ENCODE peak calls at places on chromosomes 7 and 10, in five cellular contexts. E is H9; D is heart right ventricle; R is CD8-positive, alpha-beta memory T cell; Q is MM.1S. M is an unnamed sample. For H3K4me1, the result is how much of the 10 kb centered on the place peaks cover.

GRCh38 chr7:128963327-128963757 is 25.6 kb downstream of the IRF5 start:
- DNase-seq in E (no peak), D (no peak), R (no peak), Q (peak), M (no peak)

GRCh38 chr7:110407706-110408105 is 683.2 kb upstream of the LRRN3 start:
- DNase-seq in E (no peak), D (no peak), R (no peak), Q (no peak), M (no peak)

GRCh38 chr7:139358541-139359365 is 941 bp upstream of the LUC7L2 start:
- DNase-seq in E (no peak), D (no peak), R (peak), Q (peak), M (no peak)

GRCh38 chr10:73110345-73110849 is at the start of gene NUDT13:
- DNase-seq in E (peak), D (peak), R (no peak), Q (peak), M (peak)

GRCh38 chr7:85908051-85908450 is 721.2 kb upstream of the SEMA3D start:
- DNase-seq in E (no peak), D (no peak), R (no peak), Q (no peak), M (no peak)

GRCh38 chr7:42151309-42151708 is 85.7 kb downstream of the GLI3 start:
- DNase-seq in E (no peak), D (peak), R (no peak), Q (no peak), M (no peak)

GRCh38 chr10:97825020-97825739 is 24.5 kb upstream of the GOLGA7B start:
- DNase-seq in E (no peak), D (no peak), R (no peak), Q (no peak), M (no peak)

GRCh38 chr10:60817135-60817805 is 39.0 kb downstream of the CDK1 start:
- DNase-seq in E (no peak), D (no peak), R (no peak), Q (peak), M (no peak)

GRCh38 chr10:7610651-7611389 is 55.9 kb downstream of the ITIH5 start:
- DNase-seq in E (no peak), D (no peak), R (no peak), Q (no peak), M (no peak)

GRCh38 chr10:68099736-68100135 is 9.6 kb upstream of the MYPN start:
- DNase-seq in E (no peak), D (no peak), R (no peak), Q (no peak), M (no peak)

GRCh38 chr10:72889391-72889831 is 4.1 kb upstream of the OIT3 start:
- DNase-seq in E (no peak), D (no peak), R (no peak), Q (no peak), M (no peak)

GRCh38 chr7:36088966-36089365 is 64.1 kb upstream of the EEPD1 start:
- DNase-seq in E (no peak), D (no peak), R (no peak), Q (no peak), M (no peak)

GRCh38 chr7:104980440-104980839 is 33.6 kb upstream of the KMT2E start:
- DNase-seq in E (no peak), D (no peak), R (no peak), Q (no peak), M (no peak)

GRCh38 chr7:90726120-90726519 is 130.0 kb downstream of the CDK14 start:
- DNase-seq in E (no peak), D (no peak), R (no peak), Q (peak), M (no peak)

GRCh38 chr10:70477661-70478162 is 855 bp upstream of the PALD1 start:
- DNase-seq in E (no peak), D (no peak), R (peak), Q (peak), M (no peak)

GRCh38 chr10:73744690-73744994 is 470 bp downstream of the SEC24C start:
- DNase-seq in E (no peak), D (no peak), R (no peak), Q (peak), M (no peak)

GRCh38 chr10:97844672-97845071 is 5.0 kb upstream of the GOLGA7B start:
- DNase-seq in E (no peak), D (no peak), R (no peak), Q (no peak), M (no peak)

GRCh38 chr7:148242271-148242801 is 348.2 kb upstream of the C7orf33 start:
- DNase-seq in E (peak), D (peak), R (no peak), Q (peak), M (no peak)

GRCh38 chr7:109044691-109045090 is 475.0 kb downstream of the DNAJB9 start:
- DNase-seq in E (no peak), D (no peak), R (no peak), Q (no peak), M (no peak)

GRCh38 chr10:79331709-79332108 is 15.6 kb upstream of the PPIF start:
- DNase-seq in E (no peak), D (peak), R (peak), Q (no peak), M (peak)

GRCh38 chr10:48224979-48225560 is 49.4 kb downstream of the FRMPD2 start:
- DNase-seq in E (peak), D (no peak), R (no peak), Q (no peak), M (no peak)

GRCh38 chr7:45089314-45089891 is 634 bp upstream of the NACAD start:
- DNase-seq in E (peak), D (peak), R (peak), Q (no peak), M (peak)

GRCh38 chr10:25875555-25876165 is 58.4 kb upstream of the MYO3A start:
- DNase-seq in E (peak), D (peak), R (peak), Q (peak), M (peak)

GRCh38 chr7:155363852-155364600 is 66.3 kb downstream of the INSIG1 start:
- DNase-seq in E (no peak), D (no peak), R (peak), Q (peak), M (no peak)

GRCh38 chr7:2107386-2108085 is 125.2 kb downstream of the MAD1L1 start:
- DNase-seq in E (no peak), D (no peak), R (no peak), Q (no peak), M (no peak)

GRCh38 chr10:83724471-83725241 is 414.7 kb upstream of the GHITM start:
- DNase-seq in E (no peak), D (no peak), R (no peak), Q (peak), M (no peak)

GRCh38 chr10:30186371-30186875 is 127.0 kb upstream of the JCAD start:
- DNase-seq in E (no peak), D (peak), R (no peak), Q (peak), M (no peak)

GRCh38 chr10:100654835-100655759 is 90.3 kb upstream of the PAX2 start:
- DNase-seq in E (peak), D (no peak), R (no peak), Q (no peak), M (no peak)

GRCh38 chr7:2082357-2083038 is 150.2 kb downstream of the MAD1L1 start:
- DNase-seq in E (no peak), D (no peak), R (no peak), Q (no peak), M (no peak)

GRCh38 chr7:42495251-42495650 is 258.2 kb upstream of the GLI3 start:
- DNase-seq in E (no peak), D (no peak), R (no peak), Q (no peak), M (no peak)

GRCh38 chr10:5532618-5533097 is 7.9 kb downstream of the CALML3 start:
- DNase-seq in E (no peak), D (no peak), R (no peak), Q (no peak), M (no peak)

GRCh38 chr10:72274730-72275350 is 1.1 kb downstream of the DDIT4 start:
- DNase-seq in E (peak), D (peak), R (peak), Q (peak), M (peak)

GRCh38 chr7:110003827-110004226 is 1087.1 kb upstream of the LRRN3 start:
- DNase-seq in E (no peak), D (no peak), R (no peak), Q (no peak), M (no peak)

GRCh38 chr10:77869626-77870420 is 56.7 kb downstream of the DLG5 start:
- DNase-seq in E (no peak), D (no peak), R (no peak), Q (no peak), M (no peak)

GRCh38 chr10:7192831-7193348 is 217.9 kb downstream of the SFMBT2 start:
- DNase-seq in E (no peak), D (no peak), R (peak), Q (no peak), M (no peak)

GRCh38 chr10:21202766-21203457 is 305.8 kb upstream of the NEBL start:
- DNase-seq in E (no peak), D (no peak), R (no peak), Q (no peak), M (no peak)

GRCh38 chr10:47277352-47278151 is 22.4 kb upstream of the GDF10 start:
- DNase-seq in E (no peak), D (no peak), R (peak), Q (no peak), M (no peak)

GRCh38 chr10:114271779-114272167 is 32.7 kb downstream of the VWA2 start:
- DNase-seq in E (no peak), D (peak), R (no peak), Q (no peak), M (peak)

GRCh38 chr7:120486164-120486563 is 213.2 kb downstream of the KCND2 start:
- DNase-seq in E (no peak), D (no peak), R (no peak), Q (no peak), M (no peak)

DNA sequence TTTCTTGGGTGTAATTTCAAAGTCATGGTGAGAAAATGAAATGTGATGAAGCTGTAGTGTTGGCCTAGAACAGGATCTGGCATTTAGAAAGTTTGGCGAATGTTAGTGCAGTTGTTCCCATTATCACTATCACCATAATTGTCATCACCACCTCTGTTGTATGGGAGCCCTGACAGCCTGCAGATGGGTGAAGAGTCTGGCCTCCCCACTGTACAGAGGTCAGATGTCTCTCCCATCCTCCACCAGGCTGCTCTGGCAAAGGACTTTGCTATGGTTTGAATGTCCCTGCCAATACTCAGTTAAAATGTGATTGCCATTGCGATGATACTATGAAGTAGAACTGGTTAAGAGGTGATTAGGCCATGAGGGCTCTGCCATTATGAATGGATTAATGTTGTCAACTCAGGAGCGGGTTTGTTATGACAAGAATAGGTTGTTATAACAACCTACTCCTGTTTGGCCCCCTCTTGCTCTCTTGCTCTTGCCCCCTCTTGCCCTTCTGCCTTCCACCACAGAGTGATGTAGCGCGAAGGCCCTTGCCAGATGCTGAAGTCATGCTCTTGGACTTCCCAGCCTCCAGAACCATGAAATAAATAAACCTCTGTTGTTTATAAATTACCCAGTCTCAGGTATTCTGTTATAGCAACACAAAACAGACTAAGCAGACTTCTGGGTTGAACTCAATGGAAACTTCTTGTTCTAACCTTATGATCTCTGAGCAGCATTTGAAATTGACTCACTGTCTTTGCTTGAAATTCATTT is 90.0 kb downstream of the GRK5 start:
- DNase-seq in E (no peak), D (no peak), R (no peak), Q (no peak), M (peak)
- H3K27ac ChIP-seq in E (no peak), D (no peak), R (no peak), Q (no peak), M (peak)

GRCh38 chr7:102466097-102466496 is 1.3 kb downstream of the LRWD1 start:
- DNase-seq in E (no peak), D (no peak), R (peak), Q (no peak), M (no peak)
- H3K4me1 ChIP-seq in E (under half), D (under half), R (under half), Q (under half), M (under half)

DNA sequence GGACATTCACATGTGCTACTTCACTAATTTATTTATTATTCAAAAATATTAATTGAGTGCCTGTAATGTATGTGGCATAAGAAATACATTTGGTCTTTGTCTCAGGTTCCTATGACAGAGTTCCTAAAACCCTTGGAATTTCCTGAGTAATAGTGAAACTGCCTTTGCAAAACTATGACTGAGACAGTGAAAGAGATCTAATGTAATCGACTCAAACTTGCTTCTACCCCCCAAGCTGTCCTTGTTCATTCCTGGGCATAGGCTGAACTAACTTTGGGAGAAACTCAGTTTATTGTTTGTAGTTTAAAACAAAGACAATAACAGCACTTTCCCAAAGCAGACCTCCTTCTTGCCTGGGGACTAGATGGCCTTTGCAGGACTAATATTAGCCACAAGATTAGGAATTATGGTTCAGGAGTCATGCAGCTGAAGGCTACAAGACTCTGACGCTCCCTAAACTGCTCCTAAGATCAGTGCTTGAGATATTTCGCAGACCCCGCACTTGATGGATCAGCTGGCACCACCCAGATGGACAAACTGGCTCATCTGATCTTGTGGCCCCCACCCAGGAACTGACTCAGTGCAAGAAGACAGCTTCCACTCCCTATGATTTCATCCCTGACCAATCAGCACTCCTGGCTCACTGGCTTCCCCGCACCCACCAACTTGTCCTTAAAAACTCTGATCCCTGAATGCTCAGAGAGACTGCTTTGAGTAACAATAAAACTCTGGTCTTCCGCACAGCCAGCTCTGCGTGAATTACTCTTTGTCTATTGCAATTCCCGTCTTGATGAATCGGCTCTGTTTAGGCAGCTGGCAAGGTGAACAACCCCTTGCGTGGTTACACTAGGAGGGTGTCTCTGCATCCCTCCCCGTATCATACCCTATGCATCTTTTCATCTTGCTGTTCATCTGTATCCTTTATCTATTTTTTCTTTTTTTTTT is 27.0 kb upstream of the NRBF2 start:
- DNase-seq in E (no peak), D (peak), R (no peak), Q (no peak), M (peak)
- H3K27ac ChIP-seq in E (no peak), D (no peak), R (no peak), Q (no peak), M (peak)

GRCh38 chr7:22667562-22668239 is 59.3 kb upstream of the IL6 start:
- DNase-seq in E (peak), D (no peak), R (no peak), Q (no peak), M (no peak)

GRCh38 chr7:22667187-22667561 is 59.8 kb upstream of the IL6 start:
- DNase-seq in E (no peak), D (no peak), R (no peak), Q (no peak), M (no peak)

GRCh38 chr7:22665816-22666375 is 61.1 kb upstream of the IL6 start:
- DNase-seq in E (no peak), D (no peak), R (no peak), Q (no peak), M (no peak)

GRCh38 chr7:22664988-22665798 is 61.8 kb upstream of the IL6 start:
- DNase-seq in E (no peak), D (no peak), R (no peak), Q (no peak), M (peak)

GRCh38 chr7:22666732-22667131 is 60.3 kb upstream of the IL6 start:
- DNase-seq in E (no peak), D (no peak), R (no peak), Q (no peak), M (no peak)
- H3K4me1 ChIP-seq in E (under half), D (under half), R (under half), Q (under half), M (under half)

DNA sequence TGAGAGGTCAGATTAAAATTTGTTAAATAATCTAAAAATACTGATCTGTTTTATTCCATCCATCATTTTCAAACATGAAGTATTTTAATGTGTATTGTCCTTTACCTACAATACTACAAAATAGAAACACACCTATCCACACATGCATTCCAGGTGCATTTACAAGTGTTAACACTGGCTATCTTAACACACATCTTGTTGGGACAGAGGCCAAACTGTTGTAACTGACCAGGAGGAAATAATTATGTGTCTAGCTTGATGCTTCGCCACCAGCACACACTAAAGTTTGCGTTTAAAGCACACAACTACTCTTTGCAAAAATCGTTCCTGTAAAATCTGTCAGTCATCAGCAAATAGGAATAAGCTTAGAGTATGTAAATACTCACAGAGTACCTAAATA is 2.8 kb downstream of the PANK1 start:
- DNase-seq in E (no peak), D (no peak), R (no peak), Q (no peak), M (no peak)
- H3K27ac ChIP-seq in E (no peak), D (no peak), R (no peak), Q (no peak), M (no peak)

DNA sequence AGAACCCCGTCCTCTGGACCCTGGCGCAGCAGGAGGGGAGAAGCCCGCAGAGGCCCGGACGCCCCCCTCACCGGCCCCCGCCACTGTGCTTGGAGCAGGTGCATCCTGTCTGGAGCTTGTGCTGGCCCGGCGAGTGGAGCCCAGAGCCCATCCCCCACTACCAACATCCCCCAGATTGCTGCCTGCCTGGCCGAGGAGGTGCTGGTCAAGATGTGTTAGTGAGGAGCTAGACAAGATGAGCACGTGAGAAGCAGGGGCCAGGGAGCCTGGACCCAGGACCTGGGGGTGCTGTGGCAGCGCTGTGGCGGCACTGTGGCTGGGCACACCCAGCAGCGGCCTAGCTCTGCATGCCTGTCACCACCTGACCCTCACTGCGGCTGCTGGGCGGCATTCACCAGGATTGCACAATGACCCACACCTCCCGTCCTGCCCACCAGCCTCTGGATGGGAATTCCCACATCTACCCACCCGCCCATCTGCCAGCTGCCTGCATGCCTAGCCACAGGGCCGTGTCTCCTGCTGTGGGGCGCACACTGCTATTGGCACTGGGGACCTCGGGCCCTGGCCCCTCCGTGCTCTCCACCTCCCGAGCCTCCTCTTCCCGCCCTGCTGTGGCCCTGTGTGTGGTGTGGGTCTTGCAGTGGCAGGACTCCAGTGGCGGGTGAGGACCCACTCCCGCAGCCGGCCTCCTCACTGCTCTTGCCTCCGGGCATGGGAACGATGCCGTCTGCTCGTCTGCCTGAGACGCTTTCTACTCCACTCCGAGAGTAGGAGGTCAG is 11.8 kb downstream of the GPR146 start:
- DNase-seq in E (no peak), D (peak), R (no peak), Q (no peak), M (peak)
- H3K4me1 ChIP-seq in E (under half), D (half or more), R (under half), Q (under half), M (half or more)

GRCh38 chr7:96330193-96330592 is 8.3 kb upstream of the SLC25A13 start:
- DNase-seq in E (no peak), D (no peak), R (no peak), Q (no peak), M (no peak)

GRCh38 chr7:96332325-96332724 is 10.4 kb upstream of the SLC25A13 start:
- DNase-seq in E (no peak), D (no peak), R (no peak), Q (no peak), M (no peak)

GRCh38 chr7:96329189-96329588 is 7.3 kb upstream of the SLC25A13 start:
- DNase-seq in E (no peak), D (no peak), R (no peak), Q (no peak), M (no peak)

GRCh38 chr7:96331775-96332174 is 9.9 kb upstream of the SLC25A13 start:
- DNase-seq in E (no peak), D (no peak), R (no peak), Q (no peak), M (no peak)

DNA sequence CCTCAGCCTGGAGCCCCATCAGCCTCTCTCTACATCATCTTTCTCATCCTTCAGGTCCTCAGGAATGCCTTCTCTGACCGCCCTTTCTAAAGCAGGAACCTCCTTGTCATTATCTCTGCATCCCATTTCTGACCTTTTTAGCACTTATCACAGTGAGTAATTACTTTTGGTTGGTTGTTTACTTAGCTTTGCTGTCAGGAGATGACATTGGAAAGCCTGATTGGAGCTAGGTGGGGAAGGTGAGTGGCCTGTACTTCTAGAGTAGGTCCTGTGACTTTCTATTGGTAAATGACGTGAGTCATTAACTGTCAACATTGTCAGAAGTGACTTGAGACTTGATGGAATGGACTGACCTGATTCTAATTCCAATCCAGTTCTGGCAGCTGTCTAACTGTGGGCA is 9.3 kb upstream of the SLC25A13 start:
- DNase-seq in E (no peak), D (no peak), R (no peak), Q (no peak), M (no peak)
- H3K27ac ChIP-seq in E (no peak), D (no peak), R (no peak), Q (no peak), M (no peak)